ENCODE peak calls at places on chromosomes 3 and 15, in nine cellular contexts. X is neuronal stem cell; Y is sigmoid colon; H is Peyer's patch; S is CD4-positive, CD25-positive, alpha-beta regulatory T cell; N is stomach; C is heart left ventricle; O is adrenal gland; M is left ventricle myocardium inferior. J is an unnamed sample. For H3K36me3, the result is how much of the 10 kb centered on the place peaks cover.

GRCh38 chr3:172666181-172666872 is 44.5 kb downstream of the NCEH1 start:
- DNase-seq in X (no peak), Y (no peak), H (no peak), S (no peak), N (no peak), C (no peak), O (peak), M (no peak), J (no peak)

GRCh38 chr15:45129651-45130129 is at the start of the genes DUOX1 and DUOXA1:
- DNase-seq in X (no peak), Y (no peak), H (peak), S (no peak), N (peak), C (no peak), O (peak), M (peak), J (peak)

GRCh38 chr3:125059488-125060245 is 3.9 kb upstream of the HEG1 start:
- DNase-seq in X (no peak), Y (no peak), H (no peak), S (no peak), N (no peak), C (no peak), O (no peak), M (no peak), J (no peak)

GRCh38 chr3:101779808-101780366 is 876 bp downstream of the NXPE3 start:
- DNase-seq in X (no peak), Y (no peak), H (no peak), S (no peak), N (no peak), C (no peak), O (no peak), M (no peak), J (no peak)

GRCh38 chr15:63948436-63948835 is 97.8 kb downstream of the DAPK2 start:
- DNase-seq in X (no peak), Y (no peak), H (no peak), S (no peak), N (no peak), C (no peak), O (no peak), M (no peak), J (no peak)

GRCh38 chr3:171013822-171014748 is 12.4 kb downstream of the SLC2A2 start:
- DNase-seq in X (no peak), Y (no peak), H (no peak), S (no peak), N (no peak), C (no peak), O (no peak), M (no peak), J (no peak)

GRCh38 chr3:143078883-143079282 is 40.7 kb upstream of the CHST2 start:
- DNase-seq in X (no peak), Y (no peak), H (no peak), S (no peak), N (no peak), C (no peak), O (no peak), M (no peak), J (no peak)

GRCh38 chr3:194574639-194575483 is 58.4 kb downstream of the TMEM44 start:
- DNase-seq in X (no peak), Y (no peak), H (no peak), S (no peak), N (no peak), C (no peak), O (peak), M (no peak), J (no peak)

GRCh38 chr3:168117853-168118313 is 22.2 kb upstream of the GOLIM4 start:
- DNase-seq in X (no peak), Y (no peak), H (no peak), S (no peak), N (no peak), C (no peak), O (peak), M (no peak), J (no peak)

GRCh38 chr15:78241017-78241416 is 6.7 kb upstream of the ACSBG1 start:
- DNase-seq in X (peak), Y (peak), H (peak), S (peak), N (peak), C (peak), O (peak), M (peak), J (peak)

GRCh38 chr3:146496726-146497125 is 27.4 kb upstream of the PLSCR2 start:
- DNase-seq in X (no peak), Y (no peak), H (no peak), S (no peak), N (no peak), C (no peak), O (peak), M (no peak), J (no peak)

GRCh38 chr3:124529826-124530571 is 200.3 kb upstream of the UMPS start:
- DNase-seq in X (no peak), Y (no peak), H (no peak), S (no peak), N (no peak), C (no peak), O (peak), M (no peak), J (no peak)

GRCh38 chr15:85473455-85473854 is 93.1 kb downstream of the AKAP13 start:
- DNase-seq in X (no peak), Y (no peak), H (no peak), S (no peak), N (no peak), C (no peak), O (no peak), M (no peak), J (no peak)

GRCh38 chr3:72523409-72524172 is 324.7 kb downstream of the SHQ1 start:
- DNase-seq in X (no peak), Y (peak), H (peak), S (no peak), N (no peak), C (peak), O (peak), M (peak), J (peak)

GRCh38 chr15:45573961-45574629 is 13.1 kb upstream of the BLOC1S6 start:
- DNase-seq in X (peak), Y (no peak), H (no peak), S (no peak), N (no peak), C (no peak), O (no peak), M (no peak), J (no peak)

GRCh38 chr15:80480909-80481308 is 76.7 kb downstream of the ARNT2 start:
- DNase-seq in X (no peak), Y (peak), H (no peak), S (no peak), N (no peak), C (peak), O (peak), M (peak), J (no peak)

GRCh38 chr3:141491929-141492328 is 5.1 kb downstream of the RASA2 start:
- DNase-seq in X (no peak), Y (no peak), H (no peak), S (no peak), N (no peak), C (no peak), O (no peak), M (no peak), J (no peak)

GRCh38 chr3:177598110-177598833 is 401.0 kb upstream of the TBL1XR1 start:
- DNase-seq in X (no peak), Y (no peak), H (no peak), S (no peak), N (no peak), C (no peak), O (no peak), M (no peak), J (no peak)

GRCh38 chr3:177596822-177597271 is 399.6 kb upstream of the TBL1XR1 start:
- DNase-seq in X (no peak), Y (peak), H (no peak), S (no peak), N (no peak), C (no peak), O (no peak), M (no peak), J (no peak)

GRCh38 chr3:177601120-177601519 is 403.8 kb upstream of the TBL1XR1 start:
- DNase-seq in X (no peak), Y (no peak), H (no peak), S (no peak), N (no peak), C (no peak), O (no peak), M (no peak), J (no peak)

GRCh38 chr3:177597325-177598109 is 400.2 kb upstream of the TBL1XR1 start:
- DNase-seq in X (no peak), Y (peak), H (no peak), S (no peak), N (no peak), C (peak), O (peak), M (no peak), J (no peak)

GRCh38 chr3:177599331-177599730 is 402.0 kb upstream of the TBL1XR1 start:
- DNase-seq in X (no peak), Y (no peak), H (no peak), S (no peak), N (no peak), C (no peak), O (no peak), M (no peak), J (no peak)
- H3K27ac ChIP-seq in X (no peak), Y (no peak), H (no peak), S (no peak), N (no peak), C (no peak), O (no peak), M (no peak), J (no peak)

DNA sequence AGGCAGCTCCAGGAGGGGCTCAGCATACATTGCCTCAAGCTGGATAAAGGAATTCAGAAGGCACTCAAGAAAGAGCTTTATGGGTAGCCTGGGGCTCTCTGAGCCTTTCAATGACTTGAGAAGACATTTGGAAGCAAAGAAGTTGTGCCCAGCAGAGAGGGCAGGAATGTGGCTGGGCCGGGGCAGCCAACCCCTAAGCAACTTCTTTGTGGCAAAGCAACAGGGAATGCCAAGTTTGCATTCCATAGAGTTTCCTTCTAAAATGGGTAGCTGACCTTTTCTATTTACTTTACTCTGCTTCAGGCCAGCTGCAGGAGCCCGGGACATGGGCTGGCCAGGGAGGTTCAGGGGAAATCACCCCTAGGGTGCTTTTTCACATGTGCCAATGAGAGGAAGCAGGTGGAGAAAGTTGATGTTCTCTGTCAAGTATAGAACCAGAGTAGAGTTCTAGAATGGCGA is 45.6 kb downstream of the CCDC12 start:
- DNase-seq in X (no peak), Y (peak), H (no peak), S (no peak), N (peak), C (no peak), O (no peak), M (no peak), J (peak)
- H3K36me3 ChIP-seq in X (under half), Y (under half), H (under half), S (under half), N (under half), C (under half), O (under half), M (under half), J (under half)

DNA sequence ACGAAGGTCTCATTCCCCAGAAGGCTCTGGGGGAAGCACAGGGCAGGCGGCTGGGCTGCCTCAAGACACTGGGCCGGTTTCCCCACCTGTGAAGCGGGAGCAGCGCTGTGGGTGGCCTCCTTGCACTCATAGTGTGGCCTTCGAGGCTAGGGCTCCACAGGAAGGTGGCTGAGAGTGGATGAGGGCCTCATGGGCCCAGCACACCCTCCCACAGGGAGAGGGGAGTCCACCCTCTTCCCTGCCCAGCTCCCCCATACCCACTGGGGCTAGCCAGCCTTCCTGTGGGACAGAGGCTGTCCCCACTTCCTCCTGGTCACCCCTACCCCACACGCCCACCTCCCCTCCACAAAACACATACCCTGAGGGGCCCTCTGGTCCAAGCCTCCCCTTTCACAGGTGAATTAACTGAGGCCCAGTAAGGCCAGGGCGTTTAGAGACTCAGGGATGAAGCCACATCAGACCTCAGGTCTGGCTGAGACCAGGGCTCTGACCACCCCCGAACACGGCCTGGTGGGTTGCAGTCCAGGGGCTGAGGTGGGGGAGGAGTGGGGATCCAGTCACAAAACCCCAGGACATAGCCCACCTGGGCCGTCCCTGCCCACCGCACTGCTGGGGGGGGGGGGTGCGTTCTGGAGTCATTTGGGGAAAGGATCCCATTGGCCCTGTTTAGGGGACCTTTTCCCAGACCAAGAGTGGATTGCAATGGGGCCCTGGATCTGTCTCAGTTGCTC is 1.1 kb downstream of the ANPEP start:
- DNase-seq in X (no peak), Y (no peak), H (peak), S (no peak), N (no peak), C (no peak), O (no peak), M (no peak), J (no peak)
- H3K27ac ChIP-seq in X (no peak), Y (peak), H (peak), S (no peak), N (peak), C (no peak), O (no peak), M (peak), J (peak)

DNA sequence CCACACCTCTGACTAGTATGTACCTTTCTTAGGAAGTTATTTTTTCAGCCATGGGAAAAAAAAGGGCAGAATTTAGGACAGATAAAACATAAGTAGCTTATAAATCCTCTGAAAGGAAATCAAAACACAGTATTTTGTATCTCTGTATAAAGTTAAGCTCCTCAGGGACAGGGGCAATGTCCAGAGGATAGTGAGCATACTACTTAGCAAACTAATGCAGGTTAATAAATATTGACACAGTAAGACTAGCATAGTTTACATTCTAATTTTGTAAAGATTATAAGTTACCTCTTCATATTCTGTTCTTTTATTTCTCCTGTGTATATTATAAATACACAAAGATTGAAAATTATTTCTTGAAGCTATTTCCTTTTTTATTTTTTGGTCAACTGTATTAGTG is 2.1 kb downstream of the UBE3A start:
- DNase-seq in X (no peak), Y (no peak), H (no peak), S (no peak), N (no peak), C (no peak), O (no peak), M (no peak), J (no peak)
- H3K36me3 ChIP-seq in X (under half), Y (under half), H (under half), S (under half), N (under half), C (under half), O (under half), M (under half), J (under half)

DNA sequence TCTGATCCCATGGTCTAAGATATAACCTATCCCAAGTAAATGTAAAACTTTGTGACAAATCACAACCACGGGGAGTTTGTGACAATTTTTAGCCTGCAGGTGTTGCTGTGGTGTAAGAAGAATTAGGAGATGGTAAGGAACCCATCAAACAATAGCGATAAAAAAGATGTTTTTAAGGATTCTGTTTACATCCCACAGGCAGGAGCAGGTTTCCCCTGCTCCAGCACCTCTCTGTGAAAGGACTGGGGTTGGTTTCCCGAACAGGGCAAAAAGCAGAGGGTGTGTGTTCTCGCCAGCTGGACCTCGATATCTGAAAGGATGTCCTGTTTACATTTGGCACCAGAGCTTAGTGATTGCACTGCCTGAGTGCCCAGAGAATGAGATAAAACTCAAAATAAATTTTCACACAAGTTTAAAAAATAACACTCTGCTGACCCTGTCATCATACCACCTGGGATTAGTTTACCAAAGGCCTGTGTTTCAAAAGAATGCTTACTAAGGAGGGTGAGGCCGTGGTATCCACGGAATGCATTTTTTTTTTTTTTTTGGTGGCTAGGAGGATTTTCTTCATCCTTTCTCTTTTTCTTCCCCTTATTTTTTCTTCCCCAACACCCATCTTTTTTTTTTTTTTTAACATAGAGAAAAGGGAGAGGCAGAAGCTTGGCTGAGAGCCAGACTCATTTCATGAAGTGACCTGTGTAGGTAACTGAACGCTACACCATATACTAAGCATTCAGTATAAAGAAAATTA is 151.8 kb upstream of the DPH6 start:
- DNase-seq in X (peak), Y (no peak), H (no peak), S (no peak), N (no peak), C (no peak), O (no peak), M (no peak), J (no peak)
- H3K27ac ChIP-seq in X (no peak), Y (peak), H (no peak), S (no peak), N (peak), C (peak), O (no peak), M (peak), J (peak)

GRCh38 chr3:18419232-18419631 is 5.9 kb downstream of the SATB1 start:
- DNase-seq in X (no peak), Y (no peak), H (no peak), S (no peak), N (no peak), C (no peak), O (no peak), M (no peak), J (no peak)
- H3K36me3 ChIP-seq in X (under half), Y (under half), H (under half), S (under half), N (under half), C (half or more), O (under half), M (under half), J (under half)

GRCh38 chr3:184912166-184912565 is 100.2 kb downstream of the VPS8 start:
- DNase-seq in X (no peak), Y (no peak), H (no peak), S (no peak), N (no peak), C (no peak), O (no peak), M (no peak), J (no peak)

GRCh38 chr3:184910664-184911063 is 98.7 kb downstream of the VPS8 start:
- DNase-seq in X (no peak), Y (no peak), H (peak), S (no peak), N (no peak), C (no peak), O (no peak), M (no peak), J (no peak)

GRCh38 chr3:184911570-184911969 is 99.6 kb downstream of the VPS8 start:
- DNase-seq in X (no peak), Y (no peak), H (no peak), S (no peak), N (no peak), C (no peak), O (no peak), M (no peak), J (no peak)

GRCh38 chr3:184907941-184908649 is 96.1 kb downstream of the VPS8 start:
- DNase-seq in X (no peak), Y (no peak), H (no peak), S (no peak), N (no peak), C (no peak), O (no peak), M (peak), J (no peak)

GRCh38 chr3:184908859-184909258 is 96.9 kb downstream of the VPS8 start:
- DNase-seq in X (no peak), Y (no peak), H (no peak), S (no peak), N (no peak), C (no peak), O (no peak), M (no peak), J (no peak)
- H3K27ac ChIP-seq in X (peak), Y (no peak), H (no peak), S (no peak), N (no peak), C (no peak), O (no peak), M (no peak), J (no peak)

DNA sequence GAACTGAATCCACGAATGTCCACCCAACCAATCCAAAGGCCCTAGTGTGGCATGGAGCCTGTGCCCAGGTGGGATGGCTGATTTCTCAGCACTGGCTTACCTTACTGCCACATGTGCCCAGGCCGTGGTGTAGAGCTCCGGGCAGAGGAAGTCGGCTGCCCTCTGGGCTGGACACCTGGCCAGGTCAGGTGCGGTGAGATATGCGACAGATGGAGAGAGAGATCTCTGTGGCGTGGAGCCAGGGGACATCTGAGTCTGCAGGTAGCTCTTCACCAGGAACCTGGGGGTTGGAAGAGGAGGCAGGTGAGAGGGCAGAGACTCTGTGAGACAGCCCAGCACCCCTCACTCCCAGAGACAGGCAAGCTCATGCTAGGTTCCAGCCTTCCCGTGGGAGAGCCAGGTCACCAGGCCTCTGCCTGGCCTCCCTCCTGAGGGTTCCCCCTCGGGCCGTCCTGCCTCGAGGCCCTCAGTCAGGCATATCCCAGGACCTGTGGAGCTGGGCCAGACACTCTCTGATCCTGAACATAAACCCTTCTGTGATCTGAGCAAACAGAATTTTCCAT is 12.6 kb downstream of the ACOX2 start:
- DNase-seq in X (no peak), Y (no peak), H (no peak), S (no peak), N (no peak), C (no peak), O (no peak), M (no peak), J (no peak)
- H3K36me3 ChIP-seq in X (under half), Y (under half), H (under half), S (under half), N (under half), C (half or more), O (under half), M (half or more), J (under half)

DNA sequence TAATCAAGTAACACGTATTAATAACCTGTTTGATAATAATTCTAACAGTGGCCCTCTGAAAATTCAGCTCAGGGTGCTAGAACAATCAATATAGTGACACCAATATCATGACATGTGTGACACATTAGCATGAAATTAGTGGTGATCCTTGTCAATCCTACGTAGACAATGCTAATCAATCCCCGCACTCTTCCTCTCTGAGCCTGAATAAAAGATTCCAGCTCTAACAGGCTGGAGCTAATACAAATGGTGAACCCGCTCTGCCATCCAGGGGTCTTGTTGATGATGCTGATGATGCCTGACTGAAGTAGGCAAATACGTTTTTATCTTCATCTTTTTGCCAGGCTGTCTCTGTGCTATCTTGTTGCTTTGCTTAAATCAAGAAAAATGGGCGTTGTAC is 462.5 kb downstream of the MAGI1 start:
- DNase-seq in X (no peak), Y (no peak), H (no peak), S (no peak), N (no peak), C (no peak), O (no peak), M (no peak), J (no peak)
- H3K27ac ChIP-seq in X (no peak), Y (no peak), H (no peak), S (no peak), N (no peak), C (peak), O (no peak), M (peak), J (no peak)

J was measured in lower lobe of right lung.